ENCODE peak calls at places on chromosomes 4 and X, in eight cellular contexts. B is NCI-H1092; E is right atrium auricular region; V is brain pericyte; S is stimulated activated CD4-positive, alpha-beta T cell treated with anti-CD3 and anti-CD28 coated beads, Interleukin-4, amount 100 ng/mL, for 4 hours; G is NB4; F is BE2C; Z is activated naive CD8-positive, alpha-beta T cell treated with anti-CD3 and anti-CD28 coated beads, Interleukin-2, amount 50 U/mL, for 24 hours. M is an unnamed sample.

GRCh38 chrX:50903387-50904027 is 7.0 kb upstream of the BMP15 start:
- DNase-seq in B (peak; percentile 1), E (no peak), V (no peak), S (no peak), G (peak; percentile 39), F (peak; percentile 39), Z (peak; percentile 16), M (peak; percentile 59)

GRCh38 chr4:63965875-63966274 is 443.4 kb downstream of the TECRL start:
- DNase-seq in B (no peak), E (no peak), V (no peak), S (no peak), G (no peak), F (no peak), Z (no peak), M (no peak)

GRCh38 chr4:71303850-71304249 is 35.0 kb upstream of the SLC4A4 start:
- DNase-seq in B (no peak), E (no peak), V (no peak), S (no peak), G (no peak), F (no peak), Z (no peak), M (no peak)

GRCh38 chr4:88761861-88762523 is 64.4 kb upstream of the NAP1L5 start:
- DNase-seq in B (no peak), E (no peak), V (no peak), S (no peak), G (no peak), F (no peak), Z (no peak), M (peak; percentile 79)

GRCh38 chr4:5952286-5953002 is 59.6 kb upstream of the CRMP1 start:
- DNase-seq in B (no peak), E (no peak), V (no peak), S (no peak), G (no peak), F (no peak), Z (no peak), M (peak; percentile 35)

GRCh38 chrX:38831949-38832348 is 30.7 kb downstream of the MID1IP1 start:
- DNase-seq in B (no peak), E (no peak), V (no peak), S (no peak), G (no peak), F (no peak), Z (no peak), M (no peak)

GRCh38 chrX:130575831-130576404 is 174.1 kb downstream of the RBMX2 start:
- DNase-seq in B (peak; percentile 13), E (no peak), V (no peak), S (no peak), G (peak; percentile 31), F (peak; percentile 45), Z (peak; percentile 8), M (peak; percentile 52)

GRCh38 chr4:37892641-37893040 is 1.8 kb downstream of the TBC1D1 start:
- DNase-seq in B (no peak), E (no peak), V (no peak), S (peak; percentile 62), G (peak; percentile 59), F (no peak), Z (peak; percentile 64), M (no peak)

GRCh38 chr4:2871466-2871865 is 27.8 kb downstream of the ADD1 start:
- DNase-seq in B (no peak), E (no peak), V (no peak), S (no peak), G (peak; percentile 68), F (no peak), Z (no peak), M (no peak)

GRCh38 chr4:53583513-53583912 is 7.8 kb downstream of the LNX1 start:
- DNase-seq in B (no peak), E (no peak), V (no peak), S (no peak), G (no peak), F (no peak), Z (no peak), M (no peak)

GRCh38 chr4:173827707-173828106 is 297.7 kb upstream of the HAND2 start:
- DNase-seq in B (no peak), E (no peak), V (no peak), S (no peak), G (peak; percentile 6), F (no peak), Z (no peak), M (no peak)

GRCh38 chr4:140080883-140081282 is 73.1 kb downstream of the MAML3 start:
- DNase-seq in B (no peak), E (no peak), V (no peak), S (no peak), G (no peak), F (no peak), Z (no peak), M (no peak)

GRCh38 chr4:111136438-111136837 is 513.6 kb upstream of the PITX2 start:
- DNase-seq in B (no peak), E (no peak), V (no peak), S (no peak), G (peak; percentile 8), F (peak; percentile 29), Z (no peak), M (no peak)